ENCODE peak calls at places on chromosomes 3 and 15, in six cellular contexts. One of them, this sample, is unnamed.

GRCh38 chr3:185188816-185189215 is 36.0 kb upstream of the C3orf70 start:
- DNase-seq in right atrium auricular region: no peak
- DNase-seq in uterus: no peak
- DNase-seq in breast epithelium: no peak
- DNase-seq in Peyer's patch: no peak
- DNase-seq in thyroid gland: no peak
- DNase-seq in this sample: no peak

GRCh38 chr3:192915306-192915705 is 2.4 kb downstream of the MB21D2 start:
- DNase-seq in right atrium auricular region: no peak
- DNase-seq in uterus: no peak
- DNase-seq in breast epithelium: no peak
- DNase-seq in Peyer's patch: no peak
- DNase-seq in thyroid gland: no peak
- DNase-seq in this sample: no peak

GRCh38 chr3:64278631-64279030 is 53.4 kb upstream of the PRICKLE2 start:
- DNase-seq in right atrium auricular region: no peak
- DNase-seq in uterus: no peak
- DNase-seq in breast epithelium: no peak
- DNase-seq in Peyer's patch: no peak
- DNase-seq in thyroid gland: no peak
- DNase-seq in this sample: no peak

GRCh38 chr3:185070491-185071335 is 82.1 kb downstream of the C3orf70 start:
- DNase-seq in right atrium auricular region: no peak
- DNase-seq in uterus: no peak
- DNase-seq in breast epithelium: no peak
- DNase-seq in Peyer's patch: no peak
- DNase-seq in thyroid gland: no peak
- DNase-seq in this sample: peak

GRCh38 chr3:143090966-143091365 is 28.6 kb upstream of the CHST2 start:
- DNase-seq in right atrium auricular region: no peak
- DNase-seq in uterus: no peak
- DNase-seq in breast epithelium: no peak
- DNase-seq in Peyer's patch: no peak
- DNase-seq in thyroid gland: no peak
- DNase-seq in this sample: no peak

GRCh38 chr15:98858610-98859023 is 149.0 kb downstream of the PGPEP1L start:
- DNase-seq in right atrium auricular region: no peak
- DNase-seq in uterus: no peak
- DNase-seq in breast epithelium: no peak
- DNase-seq in Peyer's patch: no peak
- DNase-seq in thyroid gland: no peak
- DNase-seq in this sample: no peak

GRCh38 chr3:142691527-142691926 is 32.3 kb upstream of the TRPC1 start:
- DNase-seq in right atrium auricular region: no peak
- DNase-seq in uterus: no peak
- DNase-seq in breast epithelium: no peak
- DNase-seq in Peyer's patch: no peak
- DNase-seq in thyroid gland: no peak
- DNase-seq in this sample: peak

GRCh38 chr15:67003586-67003985 is 61.8 kb upstream of the SMAD3 start:
- DNase-seq in right atrium auricular region: no peak
- DNase-seq in uterus: no peak
- DNase-seq in breast epithelium: no peak
- DNase-seq in Peyer's patch: no peak
- DNase-seq in thyroid gland: no peak
- DNase-seq in this sample: no peak

GRCh38 chr15:85828869-85829268 is 34.1 kb upstream of the KLHL25 start:
- DNase-seq in right atrium auricular region: no peak
- DNase-seq in uterus: no peak
- DNase-seq in breast epithelium: no peak
- DNase-seq in Peyer's patch: no peak
- DNase-seq in thyroid gland: no peak
- DNase-seq in this sample: no peak

GRCh38 chr3:179606534-179607085 is 2.0 kb downstream of the NDUFB5 start:
- DNase-seq in right atrium auricular region: no peak
- DNase-seq in uterus: no peak
- DNase-seq in breast epithelium: no peak
- DNase-seq in Peyer's patch: no peak
- DNase-seq in thyroid gland: no peak
- DNase-seq in this sample: no peak

GRCh38 chr3:111943533-111943932 is 35.3 kb upstream of the ABHD10 start:
- DNase-seq in right atrium auricular region: no peak
- DNase-seq in uterus: no peak
- DNase-seq in breast epithelium: no peak
- DNase-seq in Peyer's patch: no peak
- DNase-seq in thyroid gland: no peak
- DNase-seq in this sample: no peak

GRCh38 chr3:194705761-194706160 is 20.1 kb downstream of the FAM43A start:
- DNase-seq in right atrium auricular region: no peak
- DNase-seq in uterus: no peak
- DNase-seq in breast epithelium: no peak
- DNase-seq in Peyer's patch: no peak
- DNase-seq in thyroid gland: no peak
- DNase-seq in this sample: no peak

GRCh38 chr15:90049030-90049429 is 47.9 kb downstream of the ZNF710 start:
- DNase-seq in right atrium auricular region: no peak
- DNase-seq in uterus: no peak
- DNase-seq in breast epithelium: no peak
- DNase-seq in Peyer's patch: no peak
- DNase-seq in thyroid gland: no peak
- DNase-seq in this sample: no peak

GRCh38 chr3:30349507-30349906 is 256.9 kb upstream of the TGFBR2 start:
- DNase-seq in right atrium auricular region: no peak
- DNase-seq in uterus: no peak
- DNase-seq in breast epithelium: no peak
- DNase-seq in Peyer's patch: no peak
- DNase-seq in thyroid gland: no peak
- DNase-seq in this sample: no peak

GRCh38 chr15:70633394-70633793 is 130.0 kb downstream of the UACA start:
- DNase-seq in right atrium auricular region: no peak
- DNase-seq in uterus: no peak
- DNase-seq in breast epithelium: no peak
- DNase-seq in Peyer's patch: no peak
- DNase-seq in thyroid gland: no peak
- DNase-seq in this sample: peak

DNA sequence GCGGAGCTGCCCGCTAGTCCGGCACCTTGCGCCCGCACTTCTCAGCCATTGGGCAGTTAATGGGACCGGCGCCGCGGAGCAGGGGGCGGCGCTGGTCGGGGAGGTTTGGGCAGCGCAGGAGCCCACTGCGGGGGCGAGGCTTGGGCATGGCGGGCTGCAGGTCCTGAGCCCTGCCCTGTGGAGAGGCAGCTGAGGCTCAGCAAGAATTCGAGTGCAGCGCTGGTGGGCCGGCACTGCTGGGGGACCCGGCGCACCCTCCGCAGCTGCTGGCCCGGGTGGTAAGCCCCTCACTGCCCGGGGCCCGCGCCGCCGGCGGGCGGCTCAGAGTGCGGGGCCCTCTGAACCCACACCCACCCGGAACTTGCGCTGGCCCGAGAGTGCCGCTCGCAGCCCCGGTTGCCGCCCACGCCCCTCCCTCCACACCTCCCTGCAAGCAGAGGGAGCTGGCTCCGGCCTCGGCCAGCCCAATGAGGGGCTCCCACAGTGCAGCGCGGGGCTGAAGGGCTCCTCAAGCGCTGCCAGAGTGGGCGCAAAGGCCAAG is 835.0 kb downstream of the TBL1XR1 start:
- DNase-seq in right atrium auricular region: no peak
- DNase-seq in uterus: no peak
- DNase-seq in breast epithelium: no peak
- DNase-seq in Peyer's patch: no peak
- DNase-seq in thyroid gland: no peak
- DNase-seq in this sample: no peak
- H3K4me3 ChIP-seq in right atrium auricular region: no peak
- H3K4me3 ChIP-seq in uterus: no peak
- H3K4me3 ChIP-seq in breast epithelium: no peak
- H3K4me3 ChIP-seq in Peyer's patch: no peak
- H3K4me3 ChIP-seq in thyroid gland: no peak
- H3K4me3 ChIP-seq in this sample: no peak

GRCh38 chr3:105634719-105635118 is 234.1 kb downstream of the CBLB start:
- DNase-seq in right atrium auricular region: no peak
- DNase-seq in uterus: no peak
- DNase-seq in breast epithelium: no peak
- DNase-seq in Peyer's patch: no peak
- DNase-seq in thyroid gland: no peak
- DNase-seq in this sample: no peak

GRCh38 chr3:105626739-105627138 is 242.1 kb downstream of the CBLB start:
- DNase-seq in right atrium auricular region: no peak
- DNase-seq in uterus: no peak
- DNase-seq in breast epithelium: no peak
- DNase-seq in Peyer's patch: no peak
- DNase-seq in thyroid gland: no peak
- DNase-seq in this sample: no peak

DNA sequence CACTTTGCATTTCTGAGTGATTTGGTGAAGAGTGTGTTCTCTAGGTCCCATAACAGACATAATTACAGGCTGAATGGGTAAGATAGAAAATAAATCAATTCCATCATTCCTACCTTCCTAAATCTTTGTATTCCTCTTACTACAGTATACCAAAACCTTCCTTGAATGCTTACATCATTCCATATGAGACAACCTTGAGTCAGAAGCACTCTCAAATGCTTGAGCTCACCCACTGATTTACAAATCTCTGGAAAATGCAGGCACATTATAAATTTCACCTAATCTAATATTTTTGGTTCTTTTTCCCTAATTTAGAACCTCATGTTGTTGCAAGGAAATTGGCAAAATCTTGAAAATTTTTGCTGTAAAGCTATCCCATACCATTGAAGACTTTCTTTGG is 239.1 kb downstream of the CBLB start:
- DNase-seq in right atrium auricular region: no peak
- DNase-seq in uterus: no peak
- DNase-seq in breast epithelium: no peak
- DNase-seq in Peyer's patch: no peak
- DNase-seq in thyroid gland: no peak
- DNase-seq in this sample: no peak
- TF ChIP-seq CTCF in right atrium auricular region: no peak
- TF ChIP-seq CTCF in uterus: no peak
- TF ChIP-seq CTCF in breast epithelium: no peak
- TF ChIP-seq CTCF in Peyer's patch: no peak
- TF ChIP-seq CTCF in thyroid gland: no peak
- TF ChIP-seq CTCF in this sample: no peak

DNA sequence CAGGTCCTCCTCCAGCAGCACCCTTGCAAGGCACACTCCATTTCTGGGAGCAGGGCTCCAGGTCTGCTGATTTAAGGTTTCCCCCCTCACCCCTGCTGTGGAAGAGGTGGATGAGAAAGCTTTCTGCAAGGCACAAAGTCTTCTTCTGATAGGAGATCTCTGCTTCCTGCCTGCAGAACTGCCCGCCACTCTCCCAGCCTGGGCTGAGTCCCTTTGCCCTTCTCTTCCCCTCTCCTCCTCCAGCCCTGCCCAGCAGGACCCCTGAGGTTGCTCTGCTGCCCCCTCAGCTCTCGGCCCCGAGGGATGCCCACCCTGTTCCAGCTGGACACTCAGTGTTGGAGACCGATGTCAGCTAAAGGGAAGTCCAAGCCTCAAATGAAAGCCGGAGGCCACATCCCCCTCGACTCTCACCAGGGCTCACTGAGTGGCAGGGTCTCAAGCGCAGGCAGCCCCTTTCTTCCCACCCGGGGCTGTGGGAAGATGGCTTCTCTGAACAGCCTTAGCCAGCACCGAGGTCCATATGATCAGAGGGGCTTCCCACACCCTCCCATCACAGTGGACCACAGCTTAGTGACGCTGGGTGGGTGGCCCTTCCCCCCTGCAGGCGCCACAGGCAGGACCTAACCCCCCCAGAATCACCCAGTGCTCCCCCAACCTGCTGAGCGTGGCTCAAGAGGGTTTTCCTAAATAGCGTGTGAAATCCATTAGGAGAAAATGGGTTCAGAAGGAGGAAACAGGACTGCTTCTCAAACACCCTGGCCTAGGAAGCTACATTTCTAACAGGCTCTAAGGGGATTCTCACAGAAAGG is 4.0 kb downstream of the ATP10A start:
- DNase-seq in right atrium auricular region: no peak
- DNase-seq in uterus: no peak
- DNase-seq in breast epithelium: no peak
- DNase-seq in Peyer's patch: no peak
- DNase-seq in thyroid gland: no peak
- DNase-seq in this sample: no peak
- H3K4me3 ChIP-seq in right atrium auricular region: no peak
- H3K4me3 ChIP-seq in uterus: no peak
- H3K4me3 ChIP-seq in breast epithelium: no peak
- H3K4me3 ChIP-seq in Peyer's patch: no peak
- H3K4me3 ChIP-seq in thyroid gland: no peak
- H3K4me3 ChIP-seq in this sample: no peak

GRCh38 chr15:56038015-56038414 is 44.6 kb upstream of the NEDD4 start:
- DNase-seq in right atrium auricular region: no peak
- DNase-seq in uterus: no peak
- DNase-seq in breast epithelium: no peak
- DNase-seq in Peyer's patch: no peak
- DNase-seq in thyroid gland: no peak
- DNase-seq in this sample: no peak

GRCh38 chr15:56042523-56042922 is 49.1 kb upstream of the NEDD4 start:
- DNase-seq in right atrium auricular region: no peak
- DNase-seq in uterus: no peak
- DNase-seq in breast epithelium: no peak
- DNase-seq in Peyer's patch: no peak
- DNase-seq in thyroid gland: no peak
- DNase-seq in this sample: no peak

GRCh38 chr15:56042031-56042430 is 48.6 kb upstream of the NEDD4 start:
- DNase-seq in right atrium auricular region: no peak
- DNase-seq in uterus: no peak
- DNase-seq in breast epithelium: no peak
- DNase-seq in Peyer's patch: no peak
- DNase-seq in thyroid gland: no peak
- DNase-seq in this sample: no peak

GRCh38 chr15:56042982-56043980 is 49.9 kb upstream of the NEDD4 start:
- DNase-seq in right atrium auricular region: no peak
- DNase-seq in uterus: no peak
- DNase-seq in breast epithelium: no peak
- DNase-seq in Peyer's patch: no peak
- DNase-seq in thyroid gland: no peak
- DNase-seq in this sample: no peak

DNA sequence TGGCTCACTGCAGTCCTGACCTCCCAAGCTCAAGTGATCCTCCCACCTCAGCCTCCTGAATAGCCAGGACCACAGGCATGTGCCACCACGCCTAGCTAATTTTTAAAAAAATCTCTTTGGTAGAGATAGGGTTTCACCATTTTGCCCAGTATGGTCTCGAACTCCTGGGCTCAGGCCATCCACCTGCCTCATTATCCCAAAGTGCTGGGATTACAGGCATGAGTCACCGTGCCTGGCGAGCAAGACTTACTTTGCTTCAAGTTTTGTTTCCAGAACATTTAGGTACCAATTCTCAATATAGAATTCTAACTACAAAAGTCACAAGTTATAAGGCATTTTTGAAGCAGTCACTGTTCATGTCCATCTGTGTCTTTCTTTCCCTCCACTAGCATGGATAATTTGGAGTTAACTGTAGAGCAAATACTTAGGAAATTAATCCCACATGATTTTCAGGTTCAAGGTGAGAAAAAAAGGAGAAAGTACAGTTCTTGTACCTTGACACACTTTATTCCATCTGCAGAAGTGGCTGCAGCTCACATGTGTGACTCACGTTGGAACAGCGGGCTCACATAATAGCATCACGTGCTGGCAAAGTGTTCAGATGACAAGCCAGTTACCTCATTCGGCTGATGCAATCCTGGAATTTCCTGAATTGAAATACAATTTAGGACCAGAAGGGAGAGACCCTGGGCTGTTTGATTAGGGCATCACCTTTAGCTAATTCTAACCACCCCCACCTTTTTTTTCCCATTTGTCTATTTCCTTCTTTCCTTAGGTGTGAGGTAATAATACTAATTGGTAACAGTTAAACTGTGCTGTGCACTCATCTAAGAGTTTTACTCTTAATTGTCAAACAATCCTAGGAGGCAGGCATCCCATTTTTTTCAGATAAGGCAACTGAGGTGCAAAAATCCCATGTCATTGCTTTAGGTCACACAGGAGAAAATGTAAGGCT is 46.9 kb upstream of the NEDD4 start:
- DNase-seq in right atrium auricular region: peak
- DNase-seq in uterus: peak
- DNase-seq in breast epithelium: no peak
- DNase-seq in Peyer's patch: no peak
- DNase-seq in thyroid gland: peak
- DNase-seq in this sample: no peak
- TF ChIP-seq CTCF in right atrium auricular region: no peak
- TF ChIP-seq CTCF in uterus: peak
- TF ChIP-seq CTCF in breast epithelium: no peak
- TF ChIP-seq CTCF in Peyer's patch: no peak
- TF ChIP-seq CTCF in thyroid gland: no peak
- TF ChIP-seq CTCF in this sample: no peak